ENCODE peak calls at places on chromosome 2, in eight cellular contexts. X is A549, W is transverse colon, J is testis, U is sigmoid colon, C is GM12891, R is ovary, M is body of pancreas. L is an unnamed sample.

GRCh38 chr2:223976635-223977226 is 19.5 kb downstream of the MRPL44 start:
- DNase-seq in J (no peak), W (no peak), U (no peak), M (no peak), C (no peak), X (no peak), R (no peak), L (no peak)

GRCh38 chr2:20224716-20225293 is at the start of gene SDC1:
- DNase-seq in M (peak), X (peak), W (peak), R (peak), C (no peak), U (peak), J (peak), L (peak)

GRCh38 chr2:225400546-225400945 is 1.0 kb downstream of the NYAP2 start:
- DNase-seq in W (no peak), C (no peak), U (no peak), R (no peak), M (no peak), X (no peak), J (no peak), L (no peak)

GRCh38 chr2:460861-461260 is 173.0 kb upstream of the ALKAL2 start:
- DNase-seq in W (peak), R (no peak), M (no peak), U (no peak), C (no peak), J (no peak), X (no peak), L (no peak)

GRCh38 chr2:159157361-159158045 is 129.0 kb downstream of the WDSUB1 start:
- DNase-seq in J (no peak), R (no peak), X (no peak), U (no peak), W (no peak), C (no peak), M (no peak), L (no peak)

GRCh38 chr2:96526615-96527014 is 9.9 kb upstream of the ARID5A start:
- DNase-seq in M (no peak), U (peak), C (no peak), X (no peak), R (peak), W (no peak), J (no peak), L (no peak)

GRCh38 chr2:134778372-134778771 is 59.6 kb upstream of the TMEM163 start:
- DNase-seq in X (peak), W (no peak), R (no peak), M (peak), J (peak), U (no peak), C (no peak), L (no peak)

GRCh38 chr2:45172993-45173392 is 163.7 kb upstream of the SIX2 start:
- DNase-seq in M (no peak), J (no peak), X (no peak), C (no peak), W (no peak), R (no peak), U (no peak), L (no peak)

GRCh38 chr2:74751981-74752808 is 81.7 kb upstream of the HK2 start:
- DNase-seq in M (no peak), R (no peak), X (no peak), J (no peak), U (no peak), W (no peak), C (no peak), L (no peak)

GRCh38 chr2:182831912-182832311 is 34.5 kb downstream of the FRZB start:
- DNase-seq in C (no peak), M (no peak), U (no peak), R (no peak), W (no peak), X (no peak), J (no peak), L (no peak)

GRCh38 chr2:112712465-112712864 is 8.4 kb upstream of the NT5DC4 start:
- DNase-seq in X (no peak), C (no peak), W (no peak), M (no peak), R (no peak), U (no peak), J (no peak), L (no peak)
- TF ChIP-seq POLR2A in X (no peak), C (no peak), W (no peak), M (no peak), R (no peak), U (no peak), J (no peak), L (no peak)

DNA sequence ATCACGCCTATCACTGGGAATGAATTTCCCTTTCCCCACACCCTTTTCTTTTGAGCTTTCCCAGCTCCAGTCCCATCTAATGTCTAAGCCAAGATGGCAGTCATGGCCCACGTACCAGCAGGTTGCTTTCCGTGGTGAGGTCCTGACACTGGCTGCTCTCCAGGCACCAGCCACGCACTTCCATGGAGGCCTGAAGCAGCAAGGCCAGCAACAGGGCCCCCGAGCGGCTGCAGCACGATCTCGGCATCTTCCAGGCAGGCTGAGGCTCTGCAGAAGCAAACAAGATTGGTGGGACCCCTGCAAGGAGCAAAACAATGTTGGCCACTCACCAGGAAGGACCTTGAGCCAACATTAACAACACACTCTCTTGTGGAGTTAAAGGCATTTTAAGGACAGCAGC is 3.9 kb downstream of the POMC start:
- DNase-seq in C (no peak), J (no peak), R (no peak), X (no peak), W (no peak), U (no peak), M (no peak), L (no peak)
- TF ChIP-seq POLR2A in C (no peak), J (no peak), R (no peak), X (no peak), W (no peak), U (no peak), M (no peak), L (no peak)

DNA sequence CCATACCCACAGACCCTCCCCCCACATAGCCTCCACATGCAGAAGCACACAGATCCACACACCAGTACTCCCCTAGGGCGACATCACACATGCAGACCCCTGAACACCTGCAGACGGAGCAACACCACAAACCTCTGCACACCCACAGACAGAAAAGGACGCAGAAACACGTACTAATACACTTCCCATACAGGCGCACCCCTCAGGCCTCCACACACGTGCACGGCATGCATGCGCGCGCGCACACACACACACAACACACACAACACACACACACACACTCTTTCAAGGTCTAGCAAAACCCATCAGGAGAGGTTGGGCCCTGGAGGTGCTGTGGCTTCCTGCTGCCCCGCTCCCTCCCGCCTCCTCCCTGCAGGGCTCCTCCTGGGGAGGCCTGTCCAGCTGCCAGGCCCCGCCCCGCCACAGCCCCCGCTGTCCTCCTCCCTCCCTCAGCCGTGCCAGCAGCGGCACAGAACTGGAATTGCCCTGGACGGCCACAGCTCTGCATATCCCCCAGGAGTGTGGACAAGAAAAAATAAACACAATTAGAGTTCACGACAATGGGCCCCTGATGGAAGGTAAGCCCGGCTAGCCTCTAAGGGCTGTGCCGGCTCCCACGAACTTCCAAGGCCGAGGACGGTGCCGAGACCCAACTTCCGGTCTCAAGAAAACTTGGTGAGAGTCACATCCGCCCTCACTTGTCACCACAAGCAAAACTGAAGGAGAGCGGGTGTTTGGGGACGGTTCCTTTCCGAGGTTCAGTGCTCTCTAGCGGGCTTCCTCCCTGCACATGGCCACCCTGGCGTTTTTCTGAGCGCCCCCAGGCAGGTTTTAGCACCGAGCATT is 6.8 kb downstream of the ZFP36L2 start:
- DNase-seq in X (peak), W (peak), U (peak), R (peak), J (peak), C (peak), M (peak), L (peak)
- TF ChIP-seq POLR2A in X (peak), W (peak), U (peak), R (peak), J (no peak), C (peak), M (peak), L (peak)

GRCh38 chr2:31935370-31935769 is 75.4 kb downstream of the MEMO1 start:
- DNase-seq in W (no peak), M (no peak), J (no peak), C (no peak), U (no peak), X (no peak), R (no peak), L (no peak)

GRCh38 chr2:31932589-31932988 is 78.2 kb downstream of the MEMO1 start:
- DNase-seq in X (no peak), R (no peak), C (no peak), M (no peak), J (no peak), W (no peak), U (no peak), L (no peak)

GRCh38 chr2:31940920-31941319 is 69.9 kb downstream of the MEMO1 start:
- DNase-seq in W (no peak), J (no peak), M (no peak), C (no peak), R (no peak), U (no peak), X (no peak), L (no peak)

GRCh38 chr2:31931916-31932315 is 78.9 kb downstream of the MEMO1 start:
- DNase-seq in R (no peak), M (no peak), U (no peak), X (no peak), C (no peak), J (no peak), W (no peak), L (no peak)

DNA sequence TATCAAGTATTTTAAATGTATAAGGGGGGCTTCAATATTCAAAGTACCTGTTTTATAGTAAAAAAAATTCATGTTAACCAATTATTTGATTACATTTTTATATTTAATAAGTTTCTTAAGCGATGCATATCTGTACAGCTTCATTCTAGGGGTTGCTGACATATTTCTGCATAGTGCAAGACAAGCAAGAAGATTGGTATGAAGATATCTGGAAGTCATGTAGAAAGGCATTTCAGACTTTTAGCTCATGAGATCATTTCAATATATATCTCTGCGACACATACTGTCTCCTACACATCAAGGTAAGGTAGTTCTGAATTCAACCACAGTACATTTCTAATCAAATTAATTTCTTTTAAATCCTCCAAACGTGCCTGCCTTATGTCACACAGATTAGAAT is 73.1 kb downstream of the MEMO1 start:
- DNase-seq in W (no peak), J (no peak), C (no peak), M (no peak), U (no peak), X (no peak), R (no peak), L (no peak)
- TF ChIP-seq POLR2A in W (no peak), J (no peak), C (no peak), M (no peak), U (no peak), X (no peak), R (no peak), L (no peak)

GRCh38 chr2:85852979-85853498 is 35.8 kb downstream of the ST3GAL5 start:
- DNase-seq in J (no peak), M (peak), R (no peak), W (peak), C (no peak), X (no peak), U (no peak), L (no peak)
- TF ChIP-seq POLR2A in J (no peak), M (no peak), R (no peak), W (peak), C (no peak), X (no peak), U (no peak), L (no peak)

GRCh38 chr2:70144443-70145167 is 46.2 kb downstream of the C2orf42 start:
- DNase-seq in X (no peak), M (no peak), U (no peak), C (no peak), W (no peak), R (peak), J (no peak), L (no peak)

GRCh38 chr2:70141754-70142589 is 48.8 kb downstream of the C2orf42 start:
- DNase-seq in U (no peak), C (no peak), M (peak), R (no peak), W (no peak), X (peak), J (no peak), L (no peak)

GRCh38 chr2:70142590-70143313 is 48.1 kb downstream of the C2orf42 start:
- DNase-seq in R (peak), U (peak), C (peak), M (peak), X (peak), W (peak), J (peak), L (peak)

GRCh38 chr2:70143314-70144150 is 47.3 kb downstream of the C2orf42 start:
- DNase-seq in J (peak), M (peak), W (peak), R (peak), C (no peak), X (peak), U (peak), L (peak)

GRCh38 chr2:70140978-70141753 is 49.7 kb downstream of the C2orf42 start:
- DNase-seq in R (peak), J (peak), X (peak), C (peak), U (peak), W (peak), M (peak), L (peak)
- TF ChIP-seq POLR2A in R (no peak), J (no peak), X (no peak), C (no peak), U (peak), W (peak), M (peak), L (peak)

GRCh38 chr2:236578980-236579745 is 9.5 kb downstream of the ACKR3 start:
- DNase-seq in C (no peak), J (no peak), W (no peak), R (no peak), U (peak), M (peak), X (no peak), L (no peak)

GRCh38 chr2:236576978-236577377 is 7.4 kb downstream of the ACKR3 start:
- DNase-seq in M (peak), U (peak), W (no peak), C (no peak), J (no peak), X (no peak), R (no peak), L (no peak)

GRCh38 chr2:236576053-236576452 is 6.4 kb downstream of the ACKR3 start:
- DNase-seq in R (no peak), C (no peak), U (peak), M (peak), W (no peak), X (no peak), J (no peak), L (no peak)

GRCh38 chr2:236578411-236578846 is 8.8 kb downstream of the ACKR3 start:
- DNase-seq in J (no peak), M (no peak), C (no peak), X (no peak), R (no peak), W (no peak), U (peak), L (no peak)

GRCh38 chr2:236577481-236578410 is 8.1 kb downstream of the ACKR3 start:
- DNase-seq in J (no peak), X (no peak), C (no peak), R (no peak), M (peak), U (peak), W (no peak), L (no peak)
- TF ChIP-seq POLR2A in J (no peak), X (no peak), C (no peak), R (no peak), M (peak), U (no peak), W (peak), L (no peak)

L was measured in erythroblast.